ENCODE peak calls at places on chromosomes 4 and X, in seven cellular contexts. One of them, this sample, is unnamed.

GRCh38 chrX:132023117-132023895 is at the start of gene STK26:
- DNase-seq in HT1080: peak
- DNase-seq in glutamatergic neuron: peak
- DNase-seq in hypothalamus: peak
- DNase-seq in erythroblast: peak
- DNase-seq in cardiac muscle cell: peak
- DNase-seq in PC-3: peak
- DNase-seq in this sample: peak

GRCh38 chr4:105751718-105752299 is 43.2 kb downstream of the GSTCD start:
- DNase-seq in HT1080: no peak
- DNase-seq in glutamatergic neuron: no peak
- DNase-seq in hypothalamus: no peak
- DNase-seq in erythroblast: no peak
- DNase-seq in cardiac muscle cell: no peak
- DNase-seq in PC-3: no peak
- DNase-seq in this sample: peak

GRCh38 chr4:65242156-65242846 is 428.0 kb downstream of the EPHA5 start:
- DNase-seq in HT1080: peak
- DNase-seq in glutamatergic neuron: no peak
- DNase-seq in hypothalamus: no peak
- DNase-seq in erythroblast: no peak
- DNase-seq in cardiac muscle cell: no peak
- DNase-seq in PC-3: no peak
- DNase-seq in this sample: no peak

GRCh38 chr4:138751290-138751689 is 264.3 kb upstream of the NOCT start:
- DNase-seq in HT1080: no peak
- DNase-seq in glutamatergic neuron: no peak
- DNase-seq in hypothalamus: no peak
- DNase-seq in erythroblast: no peak
- DNase-seq in cardiac muscle cell: no peak
- DNase-seq in PC-3: no peak
- DNase-seq in this sample: no peak

GRCh38 chr4:167838686-167839085 is 253.7 kb upstream of the ANXA10 start:
- DNase-seq in HT1080: no peak
- DNase-seq in glutamatergic neuron: no peak
- DNase-seq in hypothalamus: no peak
- DNase-seq in erythroblast: no peak
- DNase-seq in cardiac muscle cell: no peak
- DNase-seq in PC-3: no peak
- DNase-seq in this sample: no peak

GRCh38 chr4:83358410-83358809 is 23.8 kb upstream of the HPSE start:
- DNase-seq in HT1080: peak
- DNase-seq in glutamatergic neuron: no peak
- DNase-seq in hypothalamus: no peak
- DNase-seq in erythroblast: no peak
- DNase-seq in cardiac muscle cell: no peak
- DNase-seq in PC-3: peak
- DNase-seq in this sample: no peak

GRCh38 chr4:168844261-168845039 is 165.6 kb downstream of the CBR4 start:
- DNase-seq in HT1080: no peak
- DNase-seq in glutamatergic neuron: no peak
- DNase-seq in hypothalamus: no peak
- DNase-seq in erythroblast: no peak
- DNase-seq in cardiac muscle cell: no peak
- DNase-seq in PC-3: no peak
- DNase-seq in this sample: no peak

GRCh38 chrX:8364369-8365141 is 100.1 kb upstream of the VCX3B start:
- DNase-seq in HT1080: peak
- DNase-seq in glutamatergic neuron: peak
- DNase-seq in hypothalamus: no peak
- DNase-seq in erythroblast: no peak
- DNase-seq in cardiac muscle cell: peak
- DNase-seq in PC-3: peak
- DNase-seq in this sample: no peak

GRCh38 chrX:151153086-151153485 is 23.3 kb upstream of the GPR50 start:
- DNase-seq in HT1080: peak
- DNase-seq in glutamatergic neuron: peak
- DNase-seq in hypothalamus: no peak
- DNase-seq in erythroblast: peak
- DNase-seq in cardiac muscle cell: peak
- DNase-seq in PC-3: peak
- DNase-seq in this sample: no peak

GRCh38 chr4:123811763-123812390 is 415.3 kb downstream of the SPRY1 start:
- DNase-seq in HT1080: no peak
- DNase-seq in glutamatergic neuron: no peak
- DNase-seq in hypothalamus: no peak
- DNase-seq in erythroblast: no peak
- DNase-seq in cardiac muscle cell: no peak
- DNase-seq in PC-3: no peak
- DNase-seq in this sample: no peak

GRCh38 chr4:52861879-52862604 is at the start of gene RASL11B:
- DNase-seq in HT1080: peak
- DNase-seq in glutamatergic neuron: peak
- DNase-seq in hypothalamus: peak
- DNase-seq in erythroblast: peak
- DNase-seq in cardiac muscle cell: peak
- DNase-seq in PC-3: peak
- DNase-seq in this sample: peak

GRCh38 chrX:20254712-20255299 is 11.9 kb downstream of the RPS6KA3 start:
- DNase-seq in HT1080: no peak
- DNase-seq in glutamatergic neuron: no peak
- DNase-seq in hypothalamus: no peak
- DNase-seq in erythroblast: no peak
- DNase-seq in cardiac muscle cell: no peak
- DNase-seq in PC-3: peak
- DNase-seq in this sample: no peak

GRCh38 chrX:2351999-2352995 is 148.5 kb downstream of the DHRSX start:
- DNase-seq in HT1080: peak
- DNase-seq in glutamatergic neuron: no peak
- DNase-seq in hypothalamus: no peak
- DNase-seq in erythroblast: no peak
- DNase-seq in cardiac muscle cell: no peak
- DNase-seq in PC-3: peak
- DNase-seq in this sample: no peak

GRCh38 chr4:8773124-8773931 is 98.3 kb downstream of the HMX1 start:
- DNase-seq in HT1080: no peak
- DNase-seq in glutamatergic neuron: peak
- DNase-seq in hypothalamus: no peak
- DNase-seq in erythroblast: no peak
- DNase-seq in cardiac muscle cell: no peak
- DNase-seq in PC-3: no peak
- DNase-seq in this sample: no peak

GRCh38 chr4:17030543-17030942 is 132.1 kb upstream of the LDB2 start:
- DNase-seq in HT1080: peak
- DNase-seq in glutamatergic neuron: no peak
- DNase-seq in hypothalamus: no peak
- DNase-seq in erythroblast: no peak
- DNase-seq in cardiac muscle cell: no peak
- DNase-seq in PC-3: peak
- DNase-seq in this sample: no peak

GRCh38 chrX:50081282-50081955 is 119.4 kb downstream of the AKAP4 start:
- DNase-seq in HT1080: peak
- DNase-seq in glutamatergic neuron: peak
- DNase-seq in hypothalamus: peak
- DNase-seq in erythroblast: peak
- DNase-seq in cardiac muscle cell: peak
- DNase-seq in PC-3: peak
- DNase-seq in this sample: no peak

GRCh38 chr4:78954048-78954666 is 14.9 kb upstream of the PAQR3 start:
- DNase-seq in HT1080: peak
- DNase-seq in glutamatergic neuron: peak
- DNase-seq in hypothalamus: no peak
- DNase-seq in erythroblast: peak
- DNase-seq in cardiac muscle cell: peak
- DNase-seq in PC-3: peak
- DNase-seq in this sample: no peak

GRCh38 chrX:71533850-71534515 is 1.1 kb downstream of the OGT start:
- DNase-seq in HT1080: peak
- DNase-seq in glutamatergic neuron: peak
- DNase-seq in hypothalamus: peak
- DNase-seq in erythroblast: peak
- DNase-seq in cardiac muscle cell: peak
- DNase-seq in PC-3: peak
- DNase-seq in this sample: no peak

GRCh38 chr4:183181081-183181480 is 82.0 kb downstream of the WWC2 start:
- DNase-seq in HT1080: no peak
- DNase-seq in glutamatergic neuron: no peak
- DNase-seq in hypothalamus: no peak
- DNase-seq in erythroblast: no peak
- DNase-seq in cardiac muscle cell: no peak
- DNase-seq in PC-3: no peak
- DNase-seq in this sample: no peak

GRCh38 chr4:54626113-54626512 is 31.6 kb upstream of the KIT start:
- DNase-seq in HT1080: no peak
- DNase-seq in glutamatergic neuron: no peak
- DNase-seq in hypothalamus: no peak
- DNase-seq in erythroblast: no peak
- DNase-seq in cardiac muscle cell: no peak
- DNase-seq in PC-3: no peak
- DNase-seq in this sample: no peak

GRCh38 chr4:168864831-168865541 is 145.1 kb downstream of the CBR4 start:
- DNase-seq in HT1080: no peak
- DNase-seq in glutamatergic neuron: no peak
- DNase-seq in hypothalamus: no peak
- DNase-seq in erythroblast: no peak
- DNase-seq in cardiac muscle cell: peak
- DNase-seq in PC-3: peak
- DNase-seq in this sample: no peak

GRCh38 chr4:110198472-110199419 is at the start of gene ELOVL6:
- DNase-seq in HT1080: peak
- DNase-seq in glutamatergic neuron: peak
- DNase-seq in hypothalamus: peak
- DNase-seq in erythroblast: peak
- DNase-seq in cardiac muscle cell: peak
- DNase-seq in PC-3: peak
- DNase-seq in this sample: peak

GRCh38 chr4:190020790-190021717 is 6.0 kb downstream of the FRG2 start:
- DNase-seq in HT1080: peak
- DNase-seq in glutamatergic neuron: peak
- DNase-seq in hypothalamus: no peak
- DNase-seq in erythroblast: no peak
- DNase-seq in cardiac muscle cell: peak
- DNase-seq in PC-3: peak
- DNase-seq in this sample: peak

GRCh38 chr4:172356002-172356401 is 542.8 kb downstream of the GALNTL6 start:
- DNase-seq in HT1080: no peak
- DNase-seq in glutamatergic neuron: no peak
- DNase-seq in hypothalamus: no peak
- DNase-seq in erythroblast: no peak
- DNase-seq in cardiac muscle cell: no peak
- DNase-seq in PC-3: no peak
- DNase-seq in this sample: no peak

GRCh38 chrX:137031517-137032377 is 2.0 kb downstream of the GPR101 start:
- DNase-seq in HT1080: peak
- DNase-seq in glutamatergic neuron: peak
- DNase-seq in hypothalamus: no peak
- DNase-seq in erythroblast: peak
- DNase-seq in cardiac muscle cell: peak
- DNase-seq in PC-3: peak
- DNase-seq in this sample: peak

GRCh38 chr4:101304916-101305315 is 42.4 kb downstream of the PPP3CA start:
- DNase-seq in HT1080: no peak
- DNase-seq in glutamatergic neuron: no peak
- DNase-seq in hypothalamus: no peak
- DNase-seq in erythroblast: no peak
- DNase-seq in cardiac muscle cell: no peak
- DNase-seq in PC-3: peak
- DNase-seq in this sample: no peak

GRCh38 chrX:65697915-65698796 is 30.7 kb downstream of the MSN start:
- DNase-seq in HT1080: peak
- DNase-seq in glutamatergic neuron: no peak
- DNase-seq in hypothalamus: no peak
- DNase-seq in erythroblast: peak
- DNase-seq in cardiac muscle cell: no peak
- DNase-seq in PC-3: no peak
- DNase-seq in this sample: peak

GRCh38 chr4:186458050-186458449 is 97.3 kb downstream of the MTNR1A start:
- DNase-seq in HT1080: no peak
- DNase-seq in glutamatergic neuron: no peak
- DNase-seq in hypothalamus: no peak
- DNase-seq in erythroblast: no peak
- DNase-seq in cardiac muscle cell: no peak
- DNase-seq in PC-3: no peak
- DNase-seq in this sample: no peak

GRCh38 chrX:132146456-132146855 is 18.6 kb upstream of the FRMD7 start:
- DNase-seq in HT1080: no peak
- DNase-seq in glutamatergic neuron: no peak
- DNase-seq in hypothalamus: no peak
- DNase-seq in erythroblast: no peak
- DNase-seq in cardiac muscle cell: no peak
- DNase-seq in PC-3: no peak
- DNase-seq in this sample: no peak

GRCh38 chr4:11732155-11732554 is 303.5 kb upstream of the HS3ST1 start:
- DNase-seq in HT1080: no peak
- DNase-seq in glutamatergic neuron: no peak
- DNase-seq in hypothalamus: no peak
- DNase-seq in erythroblast: no peak
- DNase-seq in cardiac muscle cell: no peak
- DNase-seq in PC-3: no peak
- DNase-seq in this sample: no peak

GRCh38 chrX:47650164-47651042 is at the start of gene ELK1:
- DNase-seq in HT1080: peak
- DNase-seq in glutamatergic neuron: peak
- DNase-seq in hypothalamus: peak
- DNase-seq in erythroblast: peak
- DNase-seq in cardiac muscle cell: peak
- DNase-seq in PC-3: peak
- DNase-seq in this sample: peak

GRCh38 chr4:168648929-168649328 is 152.1 kb downstream of the PALLD start:
- DNase-seq in HT1080: peak
- DNase-seq in glutamatergic neuron: no peak
- DNase-seq in hypothalamus: no peak
- DNase-seq in erythroblast: no peak
- DNase-seq in cardiac muscle cell: no peak
- DNase-seq in PC-3: peak
- DNase-seq in this sample: no peak

GRCh38 chr4:60683357-60683756 is 516.8 kb upstream of the ADGRL3 start:
- DNase-seq in HT1080: peak
- DNase-seq in glutamatergic neuron: no peak
- DNase-seq in hypothalamus: no peak
- DNase-seq in erythroblast: no peak
- DNase-seq in cardiac muscle cell: no peak
- DNase-seq in PC-3: peak
- DNase-seq in this sample: no peak

GRCh38 chr4:182268966-182269365 is 25.8 kb downstream of the TENM3 start:
- DNase-seq in HT1080: no peak
- DNase-seq in glutamatergic neuron: no peak
- DNase-seq in hypothalamus: no peak
- DNase-seq in erythroblast: no peak
- DNase-seq in cardiac muscle cell: no peak
- DNase-seq in PC-3: no peak
- DNase-seq in this sample: no peak

GRCh38 chrX:122091571-122091970 is 1044.2 kb downstream of the GLUD2 start:
- DNase-seq in HT1080: no peak
- DNase-seq in glutamatergic neuron: no peak
- DNase-seq in hypothalamus: no peak
- DNase-seq in erythroblast: no peak
- DNase-seq in cardiac muscle cell: no peak
- DNase-seq in PC-3: no peak
- DNase-seq in this sample: no peak

GRCh38 chr4:79917246-79917645 is 155.8 kb downstream of the ANTXR2 start:
- DNase-seq in HT1080: peak
- DNase-seq in glutamatergic neuron: peak
- DNase-seq in hypothalamus: no peak
- DNase-seq in erythroblast: peak
- DNase-seq in cardiac muscle cell: no peak
- DNase-seq in PC-3: peak
- DNase-seq in this sample: peak

This sample was measured in GM20000.